ENCODE peak calls at places on chromosomes 1 and 21, in seven cellular contexts. One of them, this sample, is unnamed.

GRCh38 chr1:17861685-17862084 is 106.6 kb downstream of the ACTL8 start:
- DNase-seq in lower leg skin: no peak
- DNase-seq in uterus: no peak
- DNase-seq in H1: no peak
- DNase-seq in GM12878: no peak
- DNase-seq in Peyer's patch: no peak
- DNase-seq in heart left ventricle: no peak
- DNase-seq in this sample: no peak

GRCh38 chr1:88900883-88901282 is 9.5 kb upstream of the GTF2B start:
- DNase-seq in lower leg skin: no peak
- DNase-seq in uterus: no peak
- DNase-seq in H1: no peak
- DNase-seq in GM12878: no peak
- DNase-seq in Peyer's patch: no peak
- DNase-seq in heart left ventricle: no peak
- DNase-seq in this sample: no peak

GRCh38 chr21:44817914-44818635 is at the start of gene SUMO3:
- DNase-seq in lower leg skin: peak; percentile 75
- DNase-seq in uterus: peak; percentile 88
- DNase-seq in H1: no peak
- DNase-seq in GM12878: no peak
- DNase-seq in Peyer's patch: peak; percentile 91
- DNase-seq in heart left ventricle: peak; percentile 93
- DNase-seq in this sample: peak; percentile 84

GRCh38 chr1:117060441-117061317 is 553 bp downstream of the TTF2 start:
- DNase-seq in lower leg skin: peak; percentile 30
- DNase-seq in uterus: no peak
- DNase-seq in H1: no peak
- DNase-seq in GM12878: peak; percentile 31
- DNase-seq in Peyer's patch: no peak
- DNase-seq in heart left ventricle: no peak
- DNase-seq in this sample: peak; percentile 50

GRCh38 chr1:30315185-30315960 is 408.0 kb downstream of the MATN1 start:
- DNase-seq in lower leg skin: no peak
- DNase-seq in uterus: no peak
- DNase-seq in H1: no peak
- DNase-seq in GM12878: no peak
- DNase-seq in Peyer's patch: no peak
- DNase-seq in heart left ventricle: no peak
- DNase-seq in this sample: no peak

GRCh38 chr1:234617986-234618725 is 8.2 kb upstream of the IRF2BP2 start:
- DNase-seq in lower leg skin: no peak
- DNase-seq in uterus: no peak
- DNase-seq in H1: no peak
- DNase-seq in GM12878: no peak
- DNase-seq in Peyer's patch: no peak
- DNase-seq in heart left ventricle: no peak
- DNase-seq in this sample: no peak

GRCh38 chr1:19484793-19485361 is 462 bp downstream of the CAPZB start:
- DNase-seq in lower leg skin: no peak
- DNase-seq in uterus: no peak
- DNase-seq in H1: no peak
- DNase-seq in GM12878: no peak
- DNase-seq in Peyer's patch: no peak
- DNase-seq in heart left ventricle: no peak
- DNase-seq in this sample: no peak

GRCh38 chr21:43816611-43817071 is 27.3 kb downstream of the RRP1 start:
- DNase-seq in lower leg skin: no peak
- DNase-seq in uterus: no peak
- DNase-seq in H1: no peak
- DNase-seq in GM12878: no peak
- DNase-seq in Peyer's patch: no peak
- DNase-seq in heart left ventricle: peak; percentile 52
- DNase-seq in this sample: no peak

GRCh38 chr1:45772971-45773370 is 22.5 kb upstream of the IPP start:
- DNase-seq in lower leg skin: no peak
- DNase-seq in uterus: no peak
- DNase-seq in H1: no peak
- DNase-seq in GM12878: peak; percentile 38
- DNase-seq in Peyer's patch: no peak
- DNase-seq in heart left ventricle: no peak
- DNase-seq in this sample: no peak

GRCh38 chr1:101004061-101004460 is 21.5 kb downstream of the DPH5 start:
- DNase-seq in lower leg skin: no peak
- DNase-seq in uterus: no peak
- DNase-seq in H1: no peak
- DNase-seq in GM12878: no peak
- DNase-seq in Peyer's patch: no peak
- DNase-seq in heart left ventricle: no peak
- DNase-seq in this sample: no peak

GRCh38 chr1:13818926-13819325 is 118.9 kb downstream of the PRDM2 start:
- DNase-seq in lower leg skin: no peak
- DNase-seq in uterus: no peak
- DNase-seq in H1: no peak
- DNase-seq in GM12878: no peak
- DNase-seq in Peyer's patch: no peak
- DNase-seq in heart left ventricle: peak; percentile 53
- DNase-seq in this sample: peak; percentile 6

GRCh38 chr1:53614231-53615021 is 124.5 kb downstream of the GLIS1 start:
- DNase-seq in lower leg skin: no peak
- DNase-seq in uterus: no peak
- DNase-seq in H1: no peak
- DNase-seq in GM12878: no peak
- DNase-seq in Peyer's patch: no peak
- DNase-seq in heart left ventricle: peak; percentile 44
- DNase-seq in this sample: peak; percentile 8

DNA sequence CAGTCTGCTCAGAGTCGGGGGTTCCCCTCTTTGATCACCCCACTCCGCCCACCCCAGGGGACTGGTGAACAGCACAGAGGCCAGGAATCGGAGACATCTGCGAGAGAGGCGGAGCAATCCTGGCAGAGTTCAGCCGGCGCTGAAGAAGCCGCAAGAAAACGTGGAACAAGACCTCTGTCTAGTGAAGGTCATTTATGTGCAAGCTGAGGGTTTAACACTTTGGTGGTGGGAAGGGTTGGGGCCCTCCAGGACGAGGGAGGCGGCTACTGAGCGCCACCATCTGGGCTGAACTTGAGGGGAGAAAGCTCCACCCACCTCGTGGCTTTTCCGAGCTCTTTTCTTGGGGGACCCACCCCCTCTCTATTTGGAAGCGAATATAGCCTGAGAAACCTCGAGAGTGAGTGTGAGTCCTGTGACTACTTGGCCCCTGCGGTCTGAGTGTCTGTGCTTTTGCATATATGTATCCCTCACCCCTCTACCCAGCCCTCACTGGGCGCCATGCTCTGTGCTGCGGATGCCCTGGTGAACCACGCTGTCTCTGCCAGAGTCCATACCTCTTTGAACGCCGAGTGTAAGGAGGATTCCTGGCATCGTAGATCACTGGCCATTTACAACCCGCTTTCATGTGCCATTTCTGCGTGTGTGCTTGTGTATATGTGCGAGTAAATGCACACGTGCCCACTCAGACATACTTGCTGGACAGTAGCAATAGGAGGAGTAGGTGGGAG is 1.2 kb upstream of the EPHA10 start:
- DNase-seq in lower leg skin: no peak
- DNase-seq in uterus: no peak
- DNase-seq in H1: no peak
- DNase-seq in GM12878: no peak
- DNase-seq in Peyer's patch: no peak
- DNase-seq in heart left ventricle: no peak
- DNase-seq in this sample: no peak
- TF ChIP-seq CTCF in lower leg skin: no peak
- TF ChIP-seq CTCF in uterus: no peak
- TF ChIP-seq CTCF in H1: peak; percentile 42
- TF ChIP-seq CTCF in GM12878: peak; percentile 15
- TF ChIP-seq CTCF in Peyer's patch: no peak
- TF ChIP-seq CTCF in heart left ventricle: no peak
- TF ChIP-seq CTCF in this sample: no peak

GRCh38 chr1:206687251-206687914 is 2.7 kb downstream of the MAPKAPK2 start:
- DNase-seq in lower leg skin: no peak
- DNase-seq in uterus: no peak
- DNase-seq in H1: no peak
- DNase-seq in GM12878: no peak
- DNase-seq in Peyer's patch: no peak
- DNase-seq in heart left ventricle: no peak
- DNase-seq in this sample: no peak
- H3K4me3 ChIP-seq in lower leg skin: no peak overlapping the region
- H3K4me3 ChIP-seq in uterus: no peak overlapping the region
- H3K4me3 ChIP-seq in H1: peak overlapping the region; percentile 88
- H3K4me3 ChIP-seq in GM12878: peak overlapping the region; percentile 91
- H3K4me3 ChIP-seq in Peyer's patch: no peak overlapping the region
- H3K4me3 ChIP-seq in heart left ventricle: no peak overlapping the region
- H3K4me3 ChIP-seq in this sample: no peak overlapping the region

DNA sequence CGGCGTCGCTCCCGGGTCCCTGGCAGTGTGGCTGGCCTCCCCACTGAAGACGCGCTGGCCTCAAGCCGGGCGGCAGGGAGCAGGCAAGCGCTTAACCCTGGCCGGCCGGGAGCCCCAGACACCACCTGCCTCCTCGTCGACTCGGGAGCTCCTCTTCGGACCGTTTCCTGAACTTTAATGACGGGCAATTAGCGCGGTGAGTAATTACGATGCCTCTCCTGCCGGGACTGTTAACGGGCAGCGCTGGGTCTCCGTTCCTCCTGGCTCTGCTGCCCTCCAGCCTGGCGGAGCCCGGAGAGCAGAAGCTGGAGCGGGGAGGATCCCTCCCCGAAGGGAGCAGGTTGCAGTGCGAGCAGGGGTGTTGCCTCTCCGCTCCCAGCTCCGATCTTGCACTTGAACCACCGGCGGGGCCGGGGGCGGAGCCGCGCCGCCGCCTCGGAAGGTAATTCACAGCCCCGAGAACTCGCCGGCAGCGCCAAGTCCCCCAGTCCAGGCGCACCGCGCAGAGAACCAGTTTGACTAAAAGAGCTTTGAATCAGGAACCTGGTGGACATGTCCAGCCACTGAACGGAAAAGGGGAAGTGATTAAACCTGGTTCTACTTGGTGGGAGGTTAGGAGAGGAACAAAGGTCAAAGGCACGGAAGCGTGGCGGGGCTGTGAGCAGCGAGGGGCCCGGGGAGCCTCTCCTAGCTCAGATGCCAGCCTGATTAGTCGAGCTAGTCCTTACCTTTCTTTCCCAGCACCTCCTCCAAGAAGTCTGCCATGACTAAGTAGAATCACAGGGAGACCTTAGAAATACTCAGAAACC is 18.3 kb upstream of the PLEKHA6 start:
- DNase-seq in lower leg skin: no peak
- DNase-seq in uterus: no peak
- DNase-seq in H1: no peak
- DNase-seq in GM12878: no peak
- DNase-seq in Peyer's patch: peak; percentile 85
- DNase-seq in heart left ventricle: no peak
- DNase-seq in this sample: peak; percentile 26
- TF ChIP-seq POLR2A in lower leg skin: no peak
- TF ChIP-seq POLR2A in uterus: no peak
- TF ChIP-seq POLR2A in H1: no peak
- TF ChIP-seq POLR2A in GM12878: no peak
- TF ChIP-seq POLR2A in Peyer's patch: no peak
- TF ChIP-seq POLR2A in heart left ventricle: no peak
- TF ChIP-seq POLR2A in this sample: no peak

GRCh38 chr1:185531838-185532237 is 202.4 kb upstream of the HMCN1 start:
- DNase-seq in lower leg skin: no peak
- DNase-seq in uterus: no peak
- DNase-seq in H1: peak; percentile 5
- DNase-seq in GM12878: no peak
- DNase-seq in Peyer's patch: no peak
- DNase-seq in heart left ventricle: no peak
- DNase-seq in this sample: no peak

GRCh38 chr1:185534806-185535205 is 199.4 kb upstream of the HMCN1 start:
- DNase-seq in lower leg skin: no peak
- DNase-seq in uterus: no peak
- DNase-seq in H1: no peak
- DNase-seq in GM12878: no peak
- DNase-seq in Peyer's patch: no peak
- DNase-seq in heart left ventricle: no peak
- DNase-seq in this sample: no peak

GRCh38 chr1:185532853-185533252 is 201.3 kb upstream of the HMCN1 start:
- DNase-seq in lower leg skin: no peak
- DNase-seq in uterus: no peak
- DNase-seq in H1: no peak
- DNase-seq in GM12878: no peak
- DNase-seq in Peyer's patch: no peak
- DNase-seq in heart left ventricle: no peak
- DNase-seq in this sample: no peak

GRCh38 chr1:185536165-185536920 is 197.8 kb upstream of the HMCN1 start:
- DNase-seq in lower leg skin: no peak
- DNase-seq in uterus: no peak
- DNase-seq in H1: no peak
- DNase-seq in GM12878: no peak
- DNase-seq in Peyer's patch: no peak
- DNase-seq in heart left ventricle: no peak
- DNase-seq in this sample: no peak

DNA sequence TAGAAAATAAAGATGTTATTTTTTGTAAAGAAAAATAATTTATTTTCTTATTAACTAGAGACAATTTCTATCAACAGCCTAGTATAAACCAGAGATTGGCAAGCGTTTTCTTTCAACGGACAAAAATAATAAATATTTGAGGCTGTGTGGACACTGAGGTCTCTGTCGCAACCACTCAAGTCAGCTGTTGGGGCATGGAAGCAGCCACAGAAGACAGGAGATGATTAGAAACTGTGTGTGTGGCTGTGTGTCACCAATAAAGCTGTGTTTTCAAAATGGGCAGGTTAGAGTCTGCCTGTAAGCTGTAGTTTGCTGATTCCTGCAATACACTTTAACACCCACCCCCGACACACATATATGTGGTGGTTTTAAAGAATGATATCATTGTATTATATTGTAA is 200.6 kb upstream of the HMCN1 start:
- DNase-seq in lower leg skin: no peak
- DNase-seq in uterus: no peak
- DNase-seq in H1: no peak
- DNase-seq in GM12878: no peak
- DNase-seq in Peyer's patch: no peak
- DNase-seq in heart left ventricle: no peak
- DNase-seq in this sample: no peak
- TF ChIP-seq CTCF in lower leg skin: no peak
- TF ChIP-seq CTCF in uterus: no peak
- TF ChIP-seq CTCF in H1: no peak
- TF ChIP-seq CTCF in GM12878: no peak
- TF ChIP-seq CTCF in Peyer's patch: no peak
- TF ChIP-seq CTCF in heart left ventricle: no peak
- TF ChIP-seq CTCF in this sample: no peak

This sample was measured in testis.